ENCODE peak calls at places on chromosomes 16 and 17, in seven cellular contexts. L, N, C, X, G, U and W are unnamed samples.
A peak's percentile ranks its signal among the peaks of the same experiment; 100 is the strongest.

GRCh38 chr16:17367932-17368331 is 102.8 kb downstream of the XYLT1 start:
- DNase-seq in C (no peak), N (no peak), L (no peak), G (no peak), X (peak; percentile 35), U (no peak), W (no peak)

GRCh38 chr16:52613508-52613907 is 66.6 kb upstream of the TOX3 start:
- DNase-seq in X (peak; percentile 16), G (no peak), N (no peak), C (no peak), U (no peak), L (no peak), W (no peak)

GRCh38 chr17:66302761-66303626 is 581 bp downstream of the PRKCA start:
- DNase-seq in G (peak; percentile 50), L (peak; percentile 54), C (peak; percentile 22), U (peak; percentile 47), N (no peak), X (peak; percentile 77), W (peak; percentile 27)

GRCh38 chr17:81390029-81390428 is 5.2 kb upstream of the BAHCC1 start:
- DNase-seq in X (no peak), N (no peak), C (no peak), L (no peak), U (no peak), G (no peak), W (no peak)

GRCh38 chr17:59890720-59891119 is 2.0 kb downstream of the TUBD1 start:
- DNase-seq in U (peak; percentile 44), G (no peak), X (no peak), N (no peak), C (no peak), L (no peak), W (no peak)

GRCh38 chr17:54527941-54528340 is 372.7 kb upstream of the TOM1L1 start:
- DNase-seq in G (peak; percentile 68), C (no peak), U (no peak), X (no peak), L (no peak), N (no peak), W (no peak)

GRCh38 chr16:89425523-89425922 is 64.8 kb downstream of the ANKRD11 start:
- DNase-seq in U (no peak), L (no peak), N (no peak), G (no peak), X (no peak), C (no peak), W (no peak)

GRCh38 chr16:24344791-24345190 is 88.7 kb downstream of the CACNG3 start:
- DNase-seq in C (no peak), X (no peak), L (no peak), U (no peak), G (no peak), N (no peak), W (no peak)

GRCh38 chr17:77160877-77161530 is 20.2 kb downstream of the SEC14L1 start:
- DNase-seq in L (peak; percentile 17), N (no peak), X (no peak), U (no peak), C (no peak), G (no peak), W (no peak)

GRCh38 chr16:66058181-66058580 is 308.3 kb upstream of the CDH5 start:
- DNase-seq in U (no peak), N (no peak), C (no peak), X (no peak), G (no peak), L (no peak), W (no peak)

GRCh38 chr17:71632328-71632727 is 488.5 kb upstream of the SOX9 start:
- DNase-seq in N (no peak), G (no peak), L (no peak), U (peak; percentile 35), X (no peak), C (peak; percentile 26), W (no peak)

GRCh38 chr17:7614422-7615264 is at the start of gene FXR2:
- DNase-seq in G (peak; percentile 99), X (peak; percentile 100), N (peak; percentile 99), L (peak; percentile 96), C (peak; percentile 100), U (peak; percentile 100), W (peak; percentile 99)

GRCh38 chr17:37648555-37648954 is 5.3 kb upstream of the DDX52 start:
- DNase-seq in C (peak; percentile 23), G (peak; percentile 46), U (peak; percentile 80), X (no peak), N (no peak), L (no peak), W (no peak)

GRCh38 chr17:19415311-19415710 is 4.3 kb downstream of the RNF112 start:
- DNase-seq in X (no peak), G (no peak), L (no peak), N (no peak), C (no peak), U (no peak), W (no peak)
- TF ChIP-seq CTCF in X (no peak), G (no peak), L (no peak), N (no peak), C (no peak), U (no peak), W (no peak)

GRCh38 chr16:49556252-49557069 is 182.9 kb downstream of the C16orf78 start:
- DNase-seq in C (peak; percentile 24), G (peak; percentile 31), X (no peak), U (no peak), L (peak; percentile 30), N (no peak), W (no peak)

GRCh38 chr16:49560018-49560830 is 186.6 kb downstream of the C16orf78 start:
- DNase-seq in U (no peak), N (no peak), L (no peak), X (no peak), C (no peak), G (no peak), W (no peak)

GRCh38 chr16:49559242-49559641 is 185.6 kb downstream of the C16orf78 start:
- DNase-seq in L (no peak), X (no peak), U (no peak), G (no peak), C (no peak), N (no peak), W (no peak)

GRCh38 chr16:49558451-49558850 is 184.8 kb downstream of the C16orf78 start:
- DNase-seq in L (no peak), G (no peak), X (no peak), C (no peak), N (no peak), U (no peak), W (no peak)

DNA sequence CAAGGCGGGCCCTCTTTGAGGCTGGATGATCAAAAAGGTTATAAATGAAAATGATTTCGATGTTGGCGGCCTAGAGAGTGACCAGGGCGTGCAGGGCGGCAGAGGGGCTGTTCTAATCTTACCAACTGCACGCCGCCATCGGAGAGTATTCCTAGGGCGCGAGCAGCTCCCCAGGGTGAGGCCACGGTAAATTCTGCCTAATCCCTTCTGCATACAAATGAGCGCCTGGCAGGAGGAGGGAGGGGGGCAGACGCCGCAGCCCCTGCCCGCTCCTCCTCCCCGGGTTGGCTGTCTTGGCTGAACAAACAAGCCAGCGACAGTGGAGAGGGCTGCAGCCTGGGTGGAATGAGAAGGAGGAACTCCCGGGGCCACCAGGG is 183.5 kb downstream of the C16orf78 start:
- DNase-seq in U (no peak), X (no peak), C (no peak), L (peak; percentile 23), N (no peak), G (no peak), W (no peak)
- TF ChIP-seq CTCF in U (no peak), X (no peak), C (no peak), L (no peak), N (no peak), G (no peak), W (no peak)

DNA sequence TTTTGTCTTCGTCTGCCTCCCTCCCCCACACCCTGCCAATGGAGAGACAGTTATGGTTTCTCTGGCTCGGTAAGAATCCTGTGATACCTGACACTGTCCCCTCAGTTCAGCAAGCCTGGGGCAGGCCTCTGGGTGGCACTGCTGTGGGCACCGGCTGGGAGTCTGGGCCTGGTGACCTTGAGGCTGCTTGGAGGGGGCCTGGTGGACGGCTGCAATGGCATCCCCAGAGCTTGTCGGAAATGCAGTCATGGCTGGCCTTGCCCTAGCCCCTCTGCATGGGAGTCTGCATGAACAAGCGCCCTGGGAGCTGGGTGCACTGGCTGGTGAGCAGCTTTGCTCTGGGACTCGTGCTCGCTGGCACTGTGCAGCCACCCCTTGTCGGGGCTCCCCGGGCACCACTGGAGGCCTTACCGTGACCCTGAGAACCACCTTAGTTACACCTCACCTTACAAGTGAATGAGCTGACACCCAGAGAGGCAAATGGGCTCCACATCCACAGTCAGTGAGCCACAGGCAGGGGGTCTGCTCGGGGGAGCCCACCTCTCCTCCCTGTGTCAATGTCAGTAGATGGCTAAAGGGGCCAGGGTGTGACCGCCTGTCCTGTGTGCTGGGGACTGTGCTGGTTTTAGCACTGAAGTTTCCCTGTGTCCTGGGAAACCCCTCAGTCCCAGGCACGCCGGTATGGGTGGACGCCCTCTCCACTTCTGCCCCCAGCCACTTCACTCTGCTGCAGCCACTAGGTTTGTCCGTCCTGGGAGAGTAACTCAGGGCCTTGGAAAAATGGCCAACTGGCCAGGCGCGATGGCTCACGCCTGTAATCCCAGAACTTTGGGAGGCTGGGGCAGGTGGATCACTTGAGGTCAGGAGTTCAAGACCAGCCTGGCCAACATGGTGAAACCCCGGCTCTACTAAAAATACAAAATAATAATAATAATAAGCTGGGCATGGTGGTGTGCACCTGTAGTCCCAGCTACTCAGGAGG is 1.4 kb downstream of the LGALS3BP start:
- DNase-seq in L (no peak), U (no peak), N (no peak), C (no peak), G (no peak), X (no peak), W (no peak)
- TF ChIP-seq CTCF in L (no peak), U (no peak), N (no peak), C (no peak), G (no peak), X (no peak), W (no peak)

DNA sequence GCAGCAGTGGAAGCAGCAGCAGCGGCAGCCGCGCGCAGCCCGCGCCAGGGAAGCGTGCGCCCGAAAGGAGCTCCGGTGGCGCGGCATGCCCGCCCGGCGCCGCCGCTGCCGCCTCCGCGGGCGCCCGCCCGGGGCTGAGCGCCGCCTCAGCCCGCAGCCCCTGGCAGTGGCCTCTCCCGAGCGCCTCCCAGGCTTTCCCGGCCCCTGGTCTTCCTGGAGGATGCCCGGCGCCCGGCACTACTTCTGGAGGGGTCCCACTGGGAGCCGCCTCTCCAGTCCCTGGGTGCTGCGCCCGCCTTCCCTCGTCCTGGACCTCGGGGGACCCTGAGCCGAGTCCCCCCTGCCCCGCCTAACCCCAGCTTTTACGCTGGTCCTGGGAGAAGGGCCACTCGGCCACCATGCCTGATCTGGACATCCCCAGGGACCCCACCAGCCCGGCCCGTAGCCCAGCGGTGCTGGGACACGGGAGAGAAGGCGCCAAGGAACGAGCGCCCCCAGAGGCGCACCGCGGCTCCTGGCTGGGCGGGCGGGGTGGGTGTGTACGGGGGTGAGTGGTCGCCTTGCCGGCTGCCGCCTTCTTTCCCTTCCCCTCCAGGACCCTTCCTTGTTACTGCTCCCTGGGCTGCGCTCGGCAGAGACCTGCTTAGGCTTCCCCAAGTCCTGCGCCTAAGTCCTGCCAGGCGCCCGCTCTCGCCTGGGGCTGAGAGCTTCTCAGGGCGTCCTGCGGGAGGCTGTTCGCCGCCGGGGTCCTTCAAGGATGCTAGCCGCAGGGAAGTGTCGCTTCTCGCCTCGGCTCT is 713 bp downstream of the ASIC2 start:
- DNase-seq in N (no peak), L (peak; percentile 25), X (peak; percentile 58), G (no peak), C (peak; percentile 6), U (peak; percentile 50), W (peak; percentile 19)
- TF ChIP-seq CTCF in N (peak; percentile 12), L (peak; percentile 38), X (peak; percentile 22), G (no peak), C (peak; percentile 68), U (peak; percentile 9), W (no peak)

GRCh38 chr16:83717308-83717707 is 90.5 kb upstream of the HSBP1 start:
- DNase-seq in C (no peak), X (no peak), U (no peak), N (no peak), L (no peak), G (no peak), W (no peak)
- TF ChIP-seq CTCF in C (no peak), X (no peak), U (peak; percentile 6), N (no peak), L (no peak), G (no peak), W (no peak)